ENCODE peak calls at places on chromosomes 2 and 18, in ten cellular contexts. B is stimulated activated CD4-positive, alpha-beta T cell treated with anti-CD3 and anti-CD28 coated beads, Interleukin-4, amount 100 ng/mL, for 4 hours; H is AG09309; G is glutamatergic neuron; D is dermis microvascular lymphatic vessel endothelial cell; S is type B pancreatic cell; O is T follicular helper cell; C is endodermal cell; F is HepG2; I is NB4. X is an unnamed sample.

GRCh38 chr2:184692137-184692734 is 93.9 kb downstream of the ZNF804A start:
- DNase-seq in S (no peak), I (peak; percentile 66), H (no peak), G (no peak), C (no peak), O (no peak), F (no peak), D (no peak), B (no peak), X (no peak)

GRCh38 chr18:79317718-79318117 is 78.0 kb upstream of the NFATC1 start:
- DNase-seq in S (no peak), I (no peak), D (no peak), C (no peak), H (no peak), B (no peak), O (no peak), F (no peak), G (no peak), X (peak; percentile 58)

GRCh38 chr2:70992945-70993688 is 1.6 kb downstream of the TEX261 start:
- DNase-seq in C (peak; percentile 29), O (no peak), B (no peak), G (no peak), H (no peak), I (peak; percentile 35), F (no peak), D (no peak), S (peak; percentile 47), X (no peak)

GRCh38 chr2:147855977-147856376 is 11.1 kb downstream of the ACVR2A start:
- DNase-seq in O (no peak), C (no peak), G (no peak), D (no peak), B (no peak), S (no peak), F (no peak), H (no peak), I (no peak), X (no peak)

GRCh38 chr2:178238750-178239149 is 44.4 kb downstream of the OSBPL6 start:
- DNase-seq in C (no peak), B (no peak), O (no peak), G (no peak), I (no peak), F (no peak), D (no peak), H (no peak), S (no peak), X (no peak)

GRCh38 chr18:33466822-33467221 is 26.3 kb upstream of the CCDC178 start:
- DNase-seq in H (no peak), O (no peak), G (no peak), F (no peak), D (no peak), S (no peak), B (no peak), I (no peak), C (no peak), X (no peak)

GRCh38 chr2:95323347-95324155 is 26.4 kb downstream of the KCNIP3 start:
- DNase-seq in G (peak; percentile 55), O (no peak), B (no peak), S (no peak), H (no peak), D (no peak), C (peak; percentile 79), I (no peak), F (peak; percentile 25), X (no peak)

GRCh38 chr2:148876589-148877402 is 1.8 kb downstream of the KIF5C start:
- DNase-seq in D (no peak), F (peak; percentile 65), C (peak; percentile 96), B (peak; percentile 21), H (no peak), S (no peak), G (peak; percentile 93), O (peak; percentile 47), I (no peak), X (peak; percentile 93)

GRCh38 chr2:96267159-96267971 is 1.3 kb downstream of the CIAO1 start:
- DNase-seq in H (no peak), S (no peak), B (peak; percentile 38), G (peak; percentile 68), C (peak; percentile 86), I (peak; percentile 83), D (peak; percentile 55), O (peak; percentile 25), F (peak; percentile 73), X (peak; percentile 73)

GRCh38 chr18:48313803-48314202 is 95.4 kb downstream of the ZBTB7C start:
- DNase-seq in G (no peak), O (no peak), D (no peak), S (no peak), F (no peak), H (no peak), C (no peak), B (no peak), I (no peak), X (no peak)

GRCh38 chr2:213958086-213958485 is 452.8 kb upstream of the VWC2L start:
- DNase-seq in D (no peak), G (no peak), F (no peak), C (no peak), I (no peak), O (no peak), B (no peak), S (no peak), H (no peak), X (no peak)

GRCh38 chr18:9017900-9018217 is 84.6 kb upstream of the NDUFV2 start:
- DNase-seq in D (peak; percentile 64), B (no peak), G (no peak), F (no peak), I (no peak), H (no peak), S (no peak), C (no peak), O (no peak), X (no peak)

GRCh38 chr2:96647681-96648080 is 5.1 kb downstream of the FER1L5 start:
- DNase-seq in B (no peak), D (no peak), S (no peak), C (no peak), O (no peak), G (no peak), F (no peak), I (no peak), H (no peak), X (no peak)

GRCh38 chr2:133130548-133131246 is 437.6 kb downstream of the NCKAP5 start:
- DNase-seq in F (no peak), H (no peak), G (no peak), B (no peak), I (no peak), S (no peak), O (no peak), C (no peak), D (no peak), X (no peak)

GRCh38 chr2:170843656-170844055 is 27.0 kb downstream of the GAD1 start:
- DNase-seq in B (no peak), G (no peak), I (peak; percentile 71), C (no peak), F (no peak), D (peak; percentile 37), O (no peak), S (no peak), H (peak; percentile 32), X (no peak)

GRCh38 chr2:11248-11941 is 34.9 kb downstream of the FAM110C start:
- DNase-seq in O (peak; percentile 51), H (no peak), S (peak; percentile 84), G (peak; percentile 89), B (peak; percentile 45), F (peak; percentile 78), D (peak; percentile 54), C (peak; percentile 98), I (peak; percentile 57), X (peak; percentile 97)

GRCh38 chr2:179602452-179602851 is 259.0 kb downstream of the ZNF385B start:
- DNase-seq in O (no peak), I (no peak), H (no peak), S (no peak), D (no peak), G (no peak), C (no peak), B (no peak), F (no peak), X (no peak)

GRCh38 chr2:67565761-67566160 is 168.6 kb downstream of the ETAA1 start:
- DNase-seq in O (no peak), I (no peak), S (no peak), H (peak; percentile 37), B (no peak), F (no peak), C (no peak), G (no peak), D (peak; percentile 68), X (no peak)

GRCh38 chr2:70214958-70215357 is 24.1 kb upstream of the C2orf42 start:
- DNase-seq in D (no peak), G (no peak), B (no peak), I (no peak), C (no peak), O (no peak), S (no peak), H (peak; percentile 67), F (no peak), X (no peak)

GRCh38 chr2:219476605-219477578 is 21.8 kb upstream of the GMPPA start:
- DNase-seq in G (peak; percentile 89), B (no peak), I (peak; percentile 37), S (no peak), H (no peak), F (no peak), D (no peak), C (peak; percentile 96), O (no peak), X (peak; percentile 83)

GRCh38 chr2:32783933-32784332 is 156.1 kb downstream of the TTC27 start:
- DNase-seq in I (no peak), H (no peak), S (no peak), G (no peak), F (no peak), O (no peak), D (no peak), B (no peak), C (no peak), X (no peak)

GRCh38 chr18:11981633-11982366 is 493 bp downstream of the IMPA2 start:
- DNase-seq in G (peak; percentile 64), S (no peak), D (no peak), B (no peak), I (peak; percentile 66), F (peak; percentile 92), H (no peak), O (no peak), C (peak; percentile 88), X (peak; percentile 83)

GRCh38 chr2:9897331-9897737 is 54.1 kb downstream of the TAF1B start:
- DNase-seq in S (no peak), C (no peak), H (peak; percentile 82), B (peak; percentile 11), D (peak; percentile 74), O (no peak), G (no peak), F (no peak), I (peak; percentile 38), X (no peak)

GRCh38 chr2:120854014-120854620 is 118.4 kb downstream of the GLI2 start:
- DNase-seq in G (peak; percentile 5), H (no peak), O (no peak), I (no peak), C (peak; percentile 40), B (no peak), F (no peak), S (no peak), D (no peak), X (peak; percentile 54)

GRCh38 chr18:74626311-74626874 is 28.7 kb downstream of the ZNF407 start:
- DNase-seq in B (no peak), O (no peak), H (no peak), S (no peak), G (no peak), F (no peak), I (no peak), C (no peak), D (no peak), X (no peak)

GRCh38 chr2:75563591-75563990 is 2.9 kb upstream of the EVA1A start:
- DNase-seq in B (no peak), F (no peak), I (no peak), S (no peak), H (no peak), O (no peak), D (no peak), G (no peak), C (no peak), X (no peak)

GRCh38 chr2:236790991-236791390 is 221.4 kb downstream of the ACKR3 start:
- DNase-seq in C (no peak), B (no peak), H (no peak), S (no peak), I (no peak), O (no peak), D (no peak), G (no peak), F (no peak), X (no peak)

GRCh38 chr18:69282371-69282770 is 118.3 kb upstream of the DOK6 start:
- DNase-seq in B (no peak), O (no peak), I (no peak), C (peak; percentile 52), F (no peak), H (no peak), S (no peak), G (no peak), D (no peak), X (no peak)